ENCODE peak calls at places on chromosomes 7 and 10, in nine cellular contexts. One of them, this sample, is unnamed. For H3K4me1, the result is how much of the 10 kb centered on the place peaks cover.

GRCh38 chr10:125698599-125698998 is 15.6 kb upstream of the TEX36 start:
- DNase-seq in tibial nerve: no peak
- DNase-seq in Peyer's patch: no peak
- DNase-seq in SJSA1: no peak
- DNase-seq in breast epithelium: no peak
- DNase-seq in heart right ventricle: no peak
- DNase-seq in ovary: no peak
- DNase-seq in left lung: no peak
- DNase-seq in A549: peak
- DNase-seq in this sample: no peak

GRCh38 chr10:60524541-60524940 is 134.9 kb upstream of the ANK3 start:
- DNase-seq in left lung: no peak
- DNase-seq in A549: no peak
- DNase-seq in ovary: no peak
- DNase-seq in heart right ventricle: no peak
- DNase-seq in breast epithelium: no peak
- DNase-seq in SJSA1: no peak
- DNase-seq in Peyer's patch: no peak
- DNase-seq in tibial nerve: no peak
- DNase-seq in this sample: no peak

GRCh38 chr7:30032310-30033125 is 4.3 kb downstream of the PLEKHA8 start:
- DNase-seq in left lung: no peak
- DNase-seq in ovary: peak
- DNase-seq in breast epithelium: no peak
- DNase-seq in A549: no peak
- DNase-seq in heart right ventricle: no peak
- DNase-seq in Peyer's patch: no peak
- DNase-seq in tibial nerve: no peak
- DNase-seq in SJSA1: no peak
- DNase-seq in this sample: no peak

GRCh38 chr10:102941401-102941800 is 23.3 kb downstream of the CNNM2 start:
- DNase-seq in left lung: no peak
- DNase-seq in breast epithelium: no peak
- DNase-seq in A549: no peak
- DNase-seq in Peyer's patch: no peak
- DNase-seq in heart right ventricle: no peak
- DNase-seq in SJSA1: no peak
- DNase-seq in tibial nerve: no peak
- DNase-seq in ovary: no peak
- DNase-seq in this sample: no peak

GRCh38 chr10:21626457-21627161 is 92.6 kb downstream of the MLLT10 start:
- DNase-seq in A549: no peak
- DNase-seq in heart right ventricle: no peak
- DNase-seq in tibial nerve: no peak
- DNase-seq in SJSA1: no peak
- DNase-seq in Peyer's patch: no peak
- DNase-seq in ovary: no peak
- DNase-seq in left lung: no peak
- DNase-seq in breast epithelium: no peak
- DNase-seq in this sample: no peak

GRCh38 chr10:57593983-57594573 is 673.6 kb downstream of the IPMK start:
- DNase-seq in Peyer's patch: no peak
- DNase-seq in ovary: no peak
- DNase-seq in A549: no peak
- DNase-seq in SJSA1: no peak
- DNase-seq in breast epithelium: no peak
- DNase-seq in heart right ventricle: no peak
- DNase-seq in tibial nerve: no peak
- DNase-seq in left lung: no peak
- DNase-seq in this sample: no peak

GRCh38 chr7:10860516-10860915 is 113.2 kb upstream of the PHF14 start:
- DNase-seq in tibial nerve: no peak
- DNase-seq in Peyer's patch: no peak
- DNase-seq in SJSA1: no peak
- DNase-seq in breast epithelium: no peak
- DNase-seq in A549: no peak
- DNase-seq in left lung: no peak
- DNase-seq in heart right ventricle: no peak
- DNase-seq in ovary: no peak
- DNase-seq in this sample: no peak

GRCh38 chr10:51881213-51881612 is 181.8 kb upstream of the CSTF2T start:
- DNase-seq in tibial nerve: no peak
- DNase-seq in ovary: no peak
- DNase-seq in A549: no peak
- DNase-seq in heart right ventricle: no peak
- DNase-seq in left lung: no peak
- DNase-seq in breast epithelium: no peak
- DNase-seq in Peyer's patch: no peak
- DNase-seq in SJSA1: no peak
- DNase-seq in this sample: no peak

GRCh38 chr10:132541601-132542011 is 4.0 kb downstream of the INPP5A start:
- DNase-seq in heart right ventricle: no peak
- DNase-seq in left lung: no peak
- DNase-seq in Peyer's patch: no peak
- DNase-seq in A549: no peak
- DNase-seq in SJSA1: no peak
- DNase-seq in ovary: no peak
- DNase-seq in tibial nerve: no peak
- DNase-seq in breast epithelium: peak
- DNase-seq in this sample: no peak

GRCh38 chr7:517848-518629 is 1.6 kb downstream of the PDGFA start:
- DNase-seq in breast epithelium: no peak
- DNase-seq in SJSA1: no peak
- DNase-seq in tibial nerve: peak
- DNase-seq in heart right ventricle: peak
- DNase-seq in ovary: peak
- DNase-seq in Peyer's patch: no peak
- DNase-seq in A549: peak
- DNase-seq in left lung: peak
- DNase-seq in this sample: peak

GRCh38 chr10:129602938-129603520 is 136.0 kb downstream of the MGMT start:
- DNase-seq in left lung: no peak
- DNase-seq in heart right ventricle: no peak
- DNase-seq in breast epithelium: no peak
- DNase-seq in tibial nerve: no peak
- DNase-seq in Peyer's patch: no peak
- DNase-seq in ovary: no peak
- DNase-seq in A549: no peak
- DNase-seq in SJSA1: no peak
- DNase-seq in this sample: no peak

GRCh38 chr7:73515184-73515583 is 6.9 kb downstream of the BAZ1B start:
- DNase-seq in SJSA1: no peak
- DNase-seq in breast epithelium: no peak
- DNase-seq in Peyer's patch: no peak
- DNase-seq in tibial nerve: no peak
- DNase-seq in ovary: no peak
- DNase-seq in heart right ventricle: no peak
- DNase-seq in A549: peak
- DNase-seq in left lung: no peak
- DNase-seq in this sample: no peak

GRCh38 chr7:47314728-47315601 is 266.9 kb downstream of the TNS3 start:
- DNase-seq in heart right ventricle: peak
- DNase-seq in tibial nerve: no peak
- DNase-seq in A549: no peak
- DNase-seq in left lung: no peak
- DNase-seq in ovary: no peak
- DNase-seq in breast epithelium: no peak
- DNase-seq in SJSA1: peak
- DNase-seq in Peyer's patch: no peak
- DNase-seq in this sample: peak

GRCh38 chr10:95664543-95664942 is 8.0 kb upstream of the ALDH18A1 start:
- DNase-seq in ovary: no peak
- DNase-seq in A549: no peak
- DNase-seq in heart right ventricle: no peak
- DNase-seq in tibial nerve: no peak
- DNase-seq in Peyer's patch: no peak
- DNase-seq in SJSA1: no peak
- DNase-seq in breast epithelium: no peak
- DNase-seq in left lung: no peak
- DNase-seq in this sample: no peak

GRCh38 chr10:121928528-121928884 is 675 bp upstream of the ATE1 start:
- DNase-seq in SJSA1: no peak
- DNase-seq in heart right ventricle: no peak
- DNase-seq in tibial nerve: peak
- DNase-seq in left lung: no peak
- DNase-seq in breast epithelium: no peak
- DNase-seq in ovary: no peak
- DNase-seq in Peyer's patch: peak
- DNase-seq in A549: peak
- DNase-seq in this sample: no peak

GRCh38 chr10:121927361-121927840 is 430 bp downstream of the ATE1 start:
- DNase-seq in ovary: no peak
- DNase-seq in SJSA1: peak
- DNase-seq in left lung: peak
- DNase-seq in Peyer's patch: peak
- DNase-seq in tibial nerve: no peak
- DNase-seq in A549: no peak
- DNase-seq in heart right ventricle: peak
- DNase-seq in breast epithelium: peak
- DNase-seq in this sample: peak

GRCh38 chr10:121926669-121927360 is 1.0 kb downstream of the ATE1 start:
- DNase-seq in A549: peak
- DNase-seq in SJSA1: no peak
- DNase-seq in ovary: no peak
- DNase-seq in left lung: no peak
- DNase-seq in breast epithelium: no peak
- DNase-seq in heart right ventricle: no peak
- DNase-seq in tibial nerve: no peak
- DNase-seq in Peyer's patch: no peak
- DNase-seq in this sample: no peak

GRCh38 chr10:121927841-121928527 is at the start of gene ATE1:
- DNase-seq in heart right ventricle: peak
- DNase-seq in SJSA1: peak
- DNase-seq in A549: peak
- DNase-seq in tibial nerve: peak
- DNase-seq in left lung: peak
- DNase-seq in Peyer's patch: peak
- DNase-seq in ovary: peak
- DNase-seq in breast epithelium: peak
- DNase-seq in this sample: peak

GRCh38 chr10:121930729-121931085 is 2.9 kb upstream of the ATE1 start:
- DNase-seq in SJSA1: no peak
- DNase-seq in A549: no peak
- DNase-seq in heart right ventricle: no peak
- DNase-seq in left lung: no peak
- DNase-seq in breast epithelium: no peak
- DNase-seq in Peyer's patch: no peak
- DNase-seq in ovary: no peak
- DNase-seq in tibial nerve: no peak
- DNase-seq in this sample: no peak
- H3K4me1 ChIP-seq in SJSA1: under half
- H3K4me1 ChIP-seq in A549: half or more
- H3K4me1 ChIP-seq in heart right ventricle: under half
- H3K4me1 ChIP-seq in left lung: under half
- H3K4me1 ChIP-seq in breast epithelium: under half
- H3K4me1 ChIP-seq in Peyer's patch: under half
- H3K4me1 ChIP-seq in ovary: under half
- H3K4me1 ChIP-seq in tibial nerve: under half
- H3K4me1 ChIP-seq in this sample: under half

GRCh38 chr7:45176886-45177731 is 19.5 kb downstream of the RAMP3 start:
- DNase-seq in left lung: no peak
- DNase-seq in A549: no peak
- DNase-seq in Peyer's patch: no peak
- DNase-seq in heart right ventricle: no peak
- DNase-seq in ovary: no peak
- DNase-seq in tibial nerve: no peak
- DNase-seq in breast epithelium: no peak
- DNase-seq in SJSA1: peak
- DNase-seq in this sample: peak

GRCh38 chr7:45174966-45175765 is 17.6 kb downstream of the RAMP3 start:
- DNase-seq in A549: no peak
- DNase-seq in heart right ventricle: no peak
- DNase-seq in tibial nerve: no peak
- DNase-seq in left lung: no peak
- DNase-seq in Peyer's patch: no peak
- DNase-seq in breast epithelium: no peak
- DNase-seq in SJSA1: no peak
- DNase-seq in ovary: no peak
- DNase-seq in this sample: no peak

GRCh38 chr7:45174328-45174610 is 16.7 kb downstream of the RAMP3 start:
- DNase-seq in Peyer's patch: no peak
- DNase-seq in A549: no peak
- DNase-seq in SJSA1: no peak
- DNase-seq in breast epithelium: no peak
- DNase-seq in tibial nerve: no peak
- DNase-seq in ovary: no peak
- DNase-seq in heart right ventricle: no peak
- DNase-seq in left lung: no peak
- DNase-seq in this sample: peak

GRCh38 chr7:45177801-45178200 is 20.2 kb downstream of the RAMP3 start:
- DNase-seq in SJSA1: peak
- DNase-seq in heart right ventricle: no peak
- DNase-seq in A549: no peak
- DNase-seq in breast epithelium: no peak
- DNase-seq in ovary: no peak
- DNase-seq in left lung: no peak
- DNase-seq in Peyer's patch: no peak
- DNase-seq in tibial nerve: no peak
- DNase-seq in this sample: peak

DNA sequence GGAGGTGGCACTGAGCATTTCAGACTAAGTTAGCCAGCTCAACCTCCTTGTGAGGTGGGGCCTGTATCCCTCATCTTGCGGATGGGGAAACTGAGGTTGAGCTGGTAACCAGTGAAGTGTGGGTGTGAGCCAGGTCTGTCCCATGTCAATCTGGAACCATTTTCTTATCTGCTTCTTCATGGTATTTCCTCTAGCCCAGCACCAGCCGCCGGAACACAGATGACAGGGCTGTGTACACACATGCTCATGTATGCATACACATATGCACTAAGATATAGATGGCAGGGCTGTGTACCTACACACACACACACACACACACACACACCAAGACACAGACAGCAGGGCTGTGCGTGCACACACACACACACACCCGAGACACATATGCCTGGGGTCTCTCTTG is 18.5 kb downstream of the RAMP3 start:
- DNase-seq in breast epithelium: no peak
- DNase-seq in left lung: no peak
- DNase-seq in SJSA1: peak
- DNase-seq in tibial nerve: no peak
- DNase-seq in Peyer's patch: no peak
- DNase-seq in A549: no peak
- DNase-seq in ovary: no peak
- DNase-seq in heart right ventricle: no peak
- DNase-seq in this sample: no peak
- H3K27ac ChIP-seq in breast epithelium: no peak
- H3K27ac ChIP-seq in left lung: no peak
- H3K27ac ChIP-seq in SJSA1: no peak
- H3K27ac ChIP-seq in tibial nerve: no peak
- H3K27ac ChIP-seq in Peyer's patch: no peak
- H3K27ac ChIP-seq in A549: no peak
- H3K27ac ChIP-seq in ovary: no peak
- H3K27ac ChIP-seq in heart right ventricle: no peak
- H3K27ac ChIP-seq in this sample: no peak

GRCh38 chr7:45921699-45922519 is 837 bp upstream of the IGFBP3 start:
- DNase-seq in Peyer's patch: no peak
- DNase-seq in breast epithelium: no peak
- DNase-seq in left lung: no peak
- DNase-seq in ovary: peak
- DNase-seq in tibial nerve: peak
- DNase-seq in A549: peak
- DNase-seq in SJSA1: peak
- DNase-seq in heart right ventricle: peak
- DNase-seq in this sample: peak
- H3K4me1 ChIP-seq in Peyer's patch: under half
- H3K4me1 ChIP-seq in breast epithelium: under half
- H3K4me1 ChIP-seq in left lung: under half
- H3K4me1 ChIP-seq in ovary: under half
- H3K4me1 ChIP-seq in tibial nerve: half or more
- H3K4me1 ChIP-seq in A549: half or more
- H3K4me1 ChIP-seq in SJSA1: half or more
- H3K4me1 ChIP-seq in heart right ventricle: half or more
- H3K4me1 ChIP-seq in this sample: under half

GRCh38 chr7:135200824-135201331 is 10.4 kb downstream of the WDR91 start:
- DNase-seq in tibial nerve: no peak
- DNase-seq in left lung: no peak
- DNase-seq in ovary: no peak
- DNase-seq in breast epithelium: no peak
- DNase-seq in SJSA1: no peak
- DNase-seq in heart right ventricle: no peak
- DNase-seq in Peyer's patch: no peak
- DNase-seq in A549: no peak
- DNase-seq in this sample: no peak
- H3K27ac ChIP-seq in tibial nerve: no peak
- H3K27ac ChIP-seq in left lung: no peak
- H3K27ac ChIP-seq in ovary: no peak
- H3K27ac ChIP-seq in breast epithelium: peak
- H3K27ac ChIP-seq in SJSA1: no peak
- H3K27ac ChIP-seq in heart right ventricle: no peak
- H3K27ac ChIP-seq in Peyer's patch: no peak
- H3K27ac ChIP-seq in A549: no peak
- H3K27ac ChIP-seq in this sample: no peak